ENCODE peak calls at places on chromosomes 13 and 19, in nine cellular contexts. W is NCI-H187; O is endodermal cell; Z is activated naive CD4-positive, alpha-beta T cell treated with anti-CD3 and anti-CD28 coated beads for 36 hours; U is Right ventricle myocardium superior; R is AG08395; S is iPS DF 6.9; M is fibroblast of lung; T is NCI-H1092 treated with DMSO at 0.1 percent for 48 hours. K is an unnamed sample.

GRCh38 chr13:40206241-40207109 is 460.0 kb downstream of the FOXO1 start:
- DNase-seq in W (no peak), O (no peak), Z (peak), U (no peak), R (no peak), S (no peak), M (peak), T (no peak), K (no peak)

GRCh38 chr13:30618186-30618937 is 642 bp downstream of the USPL1 start:
- DNase-seq in W (no peak), O (no peak), Z (no peak), U (no peak), R (no peak), S (no peak), M (no peak), T (peak), K (peak)

GRCh38 chr19:8585894-8586750 is 8.9 kb upstream of the MYO1F start:
- DNase-seq in W (no peak), O (peak), Z (peak), U (peak), R (no peak), S (no peak), M (no peak), T (no peak), K (peak)

GRCh38 chr13:27349458-27349857 is 75.0 kb upstream of the GTF3A start:
- DNase-seq in W (no peak), O (no peak), Z (no peak), U (no peak), R (no peak), S (no peak), M (no peak), T (no peak), K (no peak)

GRCh38 chr13:43520331-43520730 is 266.4 kb downstream of the ENOX1 start:
- DNase-seq in W (no peak), O (no peak), Z (no peak), U (no peak), R (no peak), S (no peak), M (no peak), T (no peak), K (no peak)

GRCh38 chr13:99275093-99275469 is 16.9 kb upstream of the GPR18 start:
- DNase-seq in W (no peak), O (no peak), Z (peak), U (no peak), R (peak), S (no peak), M (peak), T (no peak), K (peak)

GRCh38 chr19:18057557-18057956 is 29.2 kb downstream of the IL12RB1 start:
- DNase-seq in W (no peak), O (no peak), Z (no peak), U (peak), R (no peak), S (no peak), M (peak), T (no peak), K (no peak)

GRCh38 chr13:94860981-94861407 is 148.6 kb upstream of the SOX21 start:
- DNase-seq in W (no peak), O (no peak), Z (no peak), U (no peak), R (peak), S (no peak), M (peak), T (no peak), K (peak)

GRCh38 chr13:23619073-23619855 is 49.1 kb downstream of the TNFRSF19 start:
- DNase-seq in W (no peak), O (no peak), Z (no peak), U (no peak), R (no peak), S (no peak), M (no peak), T (no peak), K (no peak)

GRCh38 chr19:11378319-11379189 is 4.1 kb downstream of the SWSAP1 start:
- DNase-seq in W (no peak), O (peak), Z (peak), U (peak), R (peak), S (no peak), M (peak), T (peak), K (peak)

GRCh38 chr13:113354831-113355610 is 8.9 kb downstream of the GRTP1 start:
- DNase-seq in W (no peak), O (no peak), Z (no peak), U (no peak), R (no peak), S (no peak), M (no peak), T (no peak), K (no peak)

GRCh38 chr19:11261902-11262839 is at the start of gene DOCK6:
- DNase-seq in W (no peak), O (peak), Z (peak), U (peak), R (peak), S (no peak), M (no peak), T (no peak), K (peak)

GRCh38 chr19:35856546-35857149 is at the start of gene KIRREL2:
- DNase-seq in W (no peak), O (peak), Z (peak), U (no peak), R (no peak), S (no peak), M (no peak), T (no peak), K (peak)

GRCh38 chr19:21835810-21836444 is at the start of gene ZNF43:
- DNase-seq in W (peak), O (peak), Z (peak), U (peak), R (peak), S (peak), M (peak), T (peak), K (peak)

GRCh38 chr13:84672616-84673015 is 790.3 kb upstream of the SLITRK1 start:
- DNase-seq in W (no peak), O (no peak), Z (no peak), U (no peak), R (no peak), S (no peak), M (no peak), T (no peak), K (no peak)

GRCh38 chr13:33322474-33322827 is 36.9 kb upstream of the STARD13 start:
- DNase-seq in W (no peak), O (no peak), Z (no peak), U (peak), R (peak), S (no peak), M (peak), T (no peak), K (peak)

GRCh38 chr19:3834349-3835054 is 34.3 kb downstream of the ZFR2 start:
- DNase-seq in W (no peak), O (no peak), Z (no peak), U (no peak), R (no peak), S (no peak), M (no peak), T (no peak), K (no peak)

GRCh38 chr19:5850189-5850588 is 1.1 kb downstream of the FUT3 start:
- DNase-seq in W (no peak), O (no peak), Z (no peak), U (no peak), R (no peak), S (no peak), M (no peak), T (no peak), K (no peak)

GRCh38 chr19:4186087-4186993 is 3.9 kb downstream of the ANKRD24 start:
- DNase-seq in W (peak), O (peak), Z (peak), U (peak), R (peak), S (no peak), M (peak), T (peak), K (peak)

GRCh38 chr13:101514695-101515275 is 62.3 kb downstream of the ITGBL1 start:
- DNase-seq in W (peak), O (peak), Z (peak), U (no peak), R (peak), S (peak), M (peak), T (peak), K (no peak)

GRCh38 chr13:101795025-101795424 is 342.6 kb downstream of the ITGBL1 start:
- DNase-seq in W (no peak), O (no peak), Z (no peak), U (no peak), R (no peak), S (no peak), M (no peak), T (no peak), K (no peak)

GRCh38 chr13:64546371-64546770 is 2683.8 kb downstream of the PCDH9 start:
- DNase-seq in W (no peak), O (no peak), Z (no peak), U (no peak), R (no peak), S (no peak), M (no peak), T (no peak), K (no peak)

K was measured in GM03348.